ENCODE peak calls at places on chromosomes 1 and 21, in eight cellular contexts. V is GM06990; K is adrenal gland; F is CD8-positive, alpha-beta memory T cell; P is dorsolateral prefrontal cortex; X is right atrium auricular region; H is HL-60; T is GM12878. Q is an unnamed sample. For H3K27me3, the result is how much of the 10 kb centered on the place peaks cover.

GRCh38 chr1:110559157-110559556 is 40.2 kb upstream of the KCNA10 start:
- DNase-seq in F (no peak), H (no peak), P (no peak), V (no peak), T (no peak), X (no peak), K (no peak), Q (no peak)

GRCh38 chr1:114219247-114219872 is 65.7 kb upstream of the SYT6 start:
- DNase-seq in F (no peak), H (no peak), P (no peak), T (no peak), X (no peak), K (no peak), V (no peak), Q (no peak)

GRCh38 chr1:165619647-165620151 is 11.3 kb upstream of the MGST3 start:
- DNase-seq in T (no peak), V (no peak), X (no peak), K (no peak), P (no peak), H (no peak), F (no peak), Q (no peak)

GRCh38 chr1:98201640-98202039 is 280.8 kb upstream of the DPYD start:
- DNase-seq in V (no peak), T (no peak), X (no peak), K (no peak), H (no peak), F (no peak), P (no peak), Q (no peak)

GRCh38 chr1:236400061-236400638 is 6.1 kb downstream of the EDARADD start:
- DNase-seq in H (no peak), F (no peak), K (no peak), X (peak), P (no peak), T (no peak), V (no peak), Q (no peak)

GRCh38 chr1:66778969-66779368 is 22.1 kb downstream of the INSL5 start:
- DNase-seq in F (no peak), X (no peak), P (no peak), V (no peak), K (no peak), T (no peak), H (no peak), Q (no peak)

GRCh38 chr1:62212411-62212810 is 17.8 kb downstream of the L1TD1 start:
- DNase-seq in H (no peak), P (no peak), X (no peak), K (no peak), T (no peak), F (no peak), V (no peak), Q (no peak)

GRCh38 chr21:44927587-44928461 is 7.1 kb upstream of the ITGB2 start:
- DNase-seq in V (peak), X (no peak), F (peak), K (no peak), T (peak), H (peak), P (no peak), Q (peak)

GRCh38 chr1:50977575-50978143 is 7.6 kb downstream of the CDKN2C start:
- DNase-seq in F (no peak), K (peak), T (no peak), P (peak), X (no peak), H (peak), V (peak), Q (peak)

GRCh38 chr1:200837931-200838571 is 34.7 kb upstream of the GPR25 start:
- DNase-seq in K (no peak), F (no peak), H (no peak), T (no peak), V (no peak), X (no peak), P (no peak), Q (no peak)

GRCh38 chr1:207495816-207496792 is at the start of gene CR1:
- DNase-seq in T (no peak), F (no peak), V (peak), H (peak), X (no peak), K (peak), P (no peak), Q (no peak)

DNA sequence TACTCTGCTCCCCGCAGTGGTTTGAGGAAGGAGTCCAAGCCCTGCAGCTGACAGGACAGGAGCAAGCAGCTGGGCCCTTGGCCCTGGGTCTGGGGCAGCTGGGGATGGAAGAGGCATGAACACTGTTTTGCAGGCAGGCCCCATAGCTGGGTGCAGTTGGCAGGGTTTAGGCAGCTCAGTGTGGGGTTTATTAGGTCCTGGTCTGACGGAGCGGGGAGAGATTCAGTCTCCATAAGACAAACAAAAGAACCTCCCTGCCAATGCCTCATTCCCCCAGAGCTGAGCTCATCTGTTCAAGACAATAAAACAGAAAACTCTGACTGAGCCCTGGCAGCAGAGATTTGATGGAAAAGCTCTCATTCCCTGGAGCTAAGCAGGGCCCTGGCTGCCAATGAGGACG is 37.3 kb downstream of the OLFML2B start:
- DNase-seq in K (no peak), V (no peak), T (no peak), F (no peak), P (peak), H (no peak), X (no peak), Q (no peak)
- H3K27me3 ChIP-seq in K (under half), V (under half), T (under half), F (under half), P (under half), H (under half), X (under half), Q (under half)

DNA sequence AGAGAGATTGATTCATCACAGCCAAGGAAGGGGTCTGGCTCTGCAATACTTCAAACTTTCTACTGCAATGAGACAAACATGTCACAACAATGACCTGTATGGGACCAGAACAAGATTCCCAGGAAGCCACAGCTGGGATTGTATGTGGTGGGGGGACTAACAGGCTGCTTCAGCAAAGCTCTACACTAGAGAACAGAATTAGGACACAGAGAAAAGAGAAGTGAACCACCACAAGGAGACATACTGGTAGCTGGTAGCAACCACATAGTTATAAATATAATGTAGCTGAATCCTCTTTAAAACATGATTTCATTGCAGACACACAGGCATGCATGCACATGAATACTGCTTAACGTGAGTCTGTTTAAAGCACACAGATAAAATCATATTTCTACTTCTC is 3.5 kb upstream of the ILDR2 start:
- DNase-seq in K (no peak), T (no peak), F (no peak), H (no peak), X (no peak), V (no peak), P (no peak), Q (no peak)
- H3K27me3 ChIP-seq in K (under half), T (under half), F (under half), H (under half), X (under half), V (under half), P (under half), Q (under half)

GRCh38 chr1:93605026-93605425 is 76.6 kb downstream of the BCAR3 start:
- DNase-seq in F (no peak), H (no peak), T (no peak), K (no peak), X (peak), V (no peak), P (no peak), Q (no peak)
- H3K27me3 ChIP-seq in F (under half), H (under half), T (under half), K (under half), X (under half), V (under half), P (under half), Q (under half)

GRCh38 chr1:31751822-31752241 is 12.3 kb downstream of the ADGRB2 start:
- DNase-seq in X (no peak), F (no peak), H (no peak), P (no peak), V (no peak), T (no peak), K (no peak), Q (no peak)
- H3K27me3 ChIP-seq in X (under half), F (under half), H (under half), P (under half), V (under half), T (under half), K (under half), Q (under half)

GRCh38 chr1:21663251-21663950 is 5.8 kb downstream of the RAP1GAP start:
- DNase-seq in T (no peak), K (peak), V (no peak), P (no peak), H (no peak), X (no peak), F (no peak), Q (no peak)

GRCh38 chr1:21666572-21667320 is 2.4 kb downstream of the RAP1GAP start:
- DNase-seq in F (no peak), P (no peak), X (no peak), H (no peak), T (no peak), V (no peak), K (no peak), Q (no peak)

GRCh38 chr1:21663951-21664805 is 5.0 kb downstream of the RAP1GAP start:
- DNase-seq in K (no peak), F (no peak), T (no peak), P (no peak), X (no peak), V (no peak), H (peak), Q (no peak)

GRCh38 chr1:21665711-21666571 is 3.2 kb downstream of the RAP1GAP start:
- DNase-seq in H (peak), K (no peak), T (no peak), V (no peak), F (no peak), P (no peak), X (no peak), Q (no peak)

DNA sequence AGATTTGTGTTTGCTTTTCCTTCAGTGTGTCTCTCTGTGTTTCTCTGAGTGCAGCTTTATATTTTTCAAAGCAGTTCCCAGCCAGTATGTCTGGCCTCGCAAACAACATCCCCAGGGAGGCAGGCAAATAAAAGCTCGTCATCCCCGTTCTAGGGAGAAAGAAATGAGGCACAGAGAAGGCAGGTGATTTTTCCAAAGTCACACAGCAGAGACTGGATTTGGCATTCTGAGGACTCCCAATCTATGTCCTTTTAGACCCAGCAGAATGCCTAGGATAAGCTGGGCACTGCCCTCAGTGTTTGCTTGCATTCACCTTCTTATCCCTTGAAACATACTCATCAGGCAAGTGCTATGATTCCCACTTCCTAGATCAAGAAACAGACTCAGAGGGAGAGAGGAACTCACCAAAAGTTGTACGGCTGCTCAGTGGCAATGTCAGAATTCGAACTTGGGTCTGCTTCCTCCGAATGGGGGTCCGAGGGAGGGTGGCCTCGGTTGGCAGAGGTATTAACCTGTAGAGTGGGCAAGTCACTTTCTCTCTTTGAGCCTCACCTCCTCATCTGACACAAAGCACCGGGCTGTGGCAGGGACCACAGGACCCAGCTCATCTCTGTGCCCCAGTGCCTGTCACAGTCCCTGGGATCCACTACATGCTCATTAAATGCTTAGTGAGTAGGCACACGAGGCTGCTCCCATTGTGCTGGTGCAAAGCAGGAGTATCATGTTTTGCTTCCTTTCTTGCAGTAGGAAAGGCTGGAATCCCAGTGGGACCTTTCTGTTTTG is 4.2 kb downstream of the RAP1GAP start:
- DNase-seq in K (no peak), T (no peak), F (no peak), P (no peak), V (no peak), H (no peak), X (no peak), Q (no peak)
- H3K27me3 ChIP-seq in K (under half), T (under half), F (under half), P (under half), V (under half), H (under half), X (under half), Q (under half)

GRCh38 chr1:5451671-5452070 is 540.6 kb downstream of the NPHP4 start:
- DNase-seq in X (no peak), V (no peak), T (no peak), P (no peak), F (no peak), H (no peak), K (no peak), Q (no peak)

GRCh38 chr1:5456090-5456789 is 536.0 kb downstream of the NPHP4 start:
- DNase-seq in F (no peak), P (no peak), X (no peak), H (no peak), T (no peak), V (no peak), K (no peak), Q (no peak)

GRCh38 chr1:5455651-5456050 is 536.6 kb downstream of the NPHP4 start:
- DNase-seq in H (no peak), F (no peak), V (no peak), T (no peak), P (no peak), K (no peak), X (no peak), Q (no peak)

GRCh38 chr1:5458248-5458647 is 534.0 kb downstream of the NPHP4 start:
- DNase-seq in X (no peak), F (no peak), T (no peak), H (no peak), K (no peak), V (no peak), P (no peak), Q (no peak)

GRCh38 chr1:5455056-5455455 is 537.2 kb downstream of the NPHP4 start:
- DNase-seq in P (no peak), T (no peak), V (no peak), K (no peak), F (no peak), H (no peak), X (no peak), Q (no peak)
- H3K27me3 ChIP-seq in P (under half), T (under half), V (under half), K (under half), F (under half), H (under half), X (under half), Q (under half)

GRCh38 chr1:40818264-40818961 is 34.8 kb downstream of the KCNQ4 start:
- DNase-seq in T (no peak), H (no peak), V (peak), X (no peak), F (peak), K (no peak), P (peak), Q (peak)
- H3K27me3 ChIP-seq in T (under half), H (under half), V (under half), X (under half), F (under half), K (under half), P (under half), Q (under half)

GRCh38 chr1:29837306-29837646 is 601.0 kb downstream of the PTPRU start:
- DNase-seq in F (no peak), V (no peak), K (no peak), X (peak), T (no peak), H (no peak), P (no peak), Q (no peak)
- H3K27me3 ChIP-seq in F (under half), V (under half), K (under half), X (under half), T (under half), H (under half), P (under half), Q (under half)